ENCODE peak calls at places on chromosomes 4 and X, in eight cellular contexts. One of them, this sample, is unnamed.

GRCh38 chrX:119118780-119119395 is 8.7 kb downstream of the KIAA1210 start:
- DNase-seq in kidney glomerular epithelial cell: peak
- DNase-seq in ACHN: peak
- DNase-seq in NCI-H2081 treated with DMSO at 0.1 percent for 48 hours: no peak
- DNase-seq in T-helper 2 cell: peak
- DNase-seq in 8988T: peak
- DNase-seq in posterior vena cava: no peak
- DNase-seq in NCI-H2171: no peak
- DNase-seq in this sample: no peak

GRCh38 chr4:122865421-122865820 is 38.8 kb downstream of the FGF2 start:
- DNase-seq in T-helper 2 cell: no peak
- DNase-seq in ACHN: no peak
- DNase-seq in NCI-H2081 treated with DMSO at 0.1 percent for 48 hours: no peak
- DNase-seq in kidney glomerular epithelial cell: no peak
- DNase-seq in NCI-H2171: no peak
- DNase-seq in posterior vena cava: no peak
- DNase-seq in 8988T: no peak
- DNase-seq in this sample: no peak

GRCh38 chr4:2331519-2332200 is 69.8 kb upstream of the MXD4 start:
- DNase-seq in T-helper 2 cell: no peak
- DNase-seq in NCI-H2081 treated with DMSO at 0.1 percent for 48 hours: no peak
- DNase-seq in 8988T: no peak
- DNase-seq in NCI-H2171: no peak
- DNase-seq in posterior vena cava: no peak
- DNase-seq in ACHN: no peak
- DNase-seq in kidney glomerular epithelial cell: no peak
- DNase-seq in this sample: no peak

GRCh38 chr4:2646386-2647149 is 109.6 kb downstream of the TNIP2 start:
- DNase-seq in T-helper 2 cell: no peak
- DNase-seq in 8988T: no peak
- DNase-seq in kidney glomerular epithelial cell: no peak
- DNase-seq in NCI-H2081 treated with DMSO at 0.1 percent for 48 hours: no peak
- DNase-seq in posterior vena cava: peak
- DNase-seq in NCI-H2171: no peak
- DNase-seq in ACHN: no peak
- DNase-seq in this sample: no peak

GRCh38 chrX:18617351-18617750 is 54.6 kb downstream of the RS1 start:
- DNase-seq in NCI-H2081 treated with DMSO at 0.1 percent for 48 hours: no peak
- DNase-seq in NCI-H2171: no peak
- DNase-seq in 8988T: peak
- DNase-seq in ACHN: peak
- DNase-seq in kidney glomerular epithelial cell: peak
- DNase-seq in T-helper 2 cell: no peak
- DNase-seq in posterior vena cava: no peak
- DNase-seq in this sample: no peak

GRCh38 chrX:14030248-14030592 is 528 bp upstream of the GEMIN8 start:
- DNase-seq in ACHN: peak
- DNase-seq in kidney glomerular epithelial cell: peak
- DNase-seq in NCI-H2081 treated with DMSO at 0.1 percent for 48 hours: no peak
- DNase-seq in posterior vena cava: no peak
- DNase-seq in 8988T: no peak
- DNase-seq in NCI-H2171: no peak
- DNase-seq in T-helper 2 cell: no peak
- DNase-seq in this sample: peak

GRCh38 chrX:11757729-11758399 is at the start of gene MSL3:
- DNase-seq in posterior vena cava: peak
- DNase-seq in 8988T: peak
- DNase-seq in ACHN: peak
- DNase-seq in NCI-H2081 treated with DMSO at 0.1 percent for 48 hours: no peak
- DNase-seq in kidney glomerular epithelial cell: peak
- DNase-seq in NCI-H2171: peak
- DNase-seq in T-helper 2 cell: no peak
- DNase-seq in this sample: peak

GRCh38 chrX:2497961-2498780 is 2.6 kb downstream of the DHRSX start:
- DNase-seq in posterior vena cava: no peak
- DNase-seq in NCI-H2171: no peak
- DNase-seq in T-helper 2 cell: no peak
- DNase-seq in 8988T: no peak
- DNase-seq in kidney glomerular epithelial cell: no peak
- DNase-seq in ACHN: peak
- DNase-seq in NCI-H2081 treated with DMSO at 0.1 percent for 48 hours: no peak
- DNase-seq in this sample: no peak

GRCh38 chr4:168619266-168619631 is 122.4 kb downstream of the PALLD start:
- DNase-seq in posterior vena cava: no peak
- DNase-seq in kidney glomerular epithelial cell: peak
- DNase-seq in NCI-H2171: no peak
- DNase-seq in ACHN: no peak
- DNase-seq in T-helper 2 cell: no peak
- DNase-seq in NCI-H2081 treated with DMSO at 0.1 percent for 48 hours: no peak
- DNase-seq in 8988T: no peak
- DNase-seq in this sample: no peak

GRCh38 chr4:169315530-169316306 is 45.0 kb upstream of the SH3RF1 start:
- DNase-seq in kidney glomerular epithelial cell: peak
- DNase-seq in T-helper 2 cell: no peak
- DNase-seq in ACHN: no peak
- DNase-seq in posterior vena cava: no peak
- DNase-seq in NCI-H2081 treated with DMSO at 0.1 percent for 48 hours: no peak
- DNase-seq in 8988T: no peak
- DNase-seq in NCI-H2171: no peak
- DNase-seq in this sample: no peak

GRCh38 chrX:49846545-49846944 is 17.4 kb downstream of the PAGE4 start:
- DNase-seq in posterior vena cava: no peak
- DNase-seq in T-helper 2 cell: no peak
- DNase-seq in kidney glomerular epithelial cell: no peak
- DNase-seq in ACHN: no peak
- DNase-seq in NCI-H2081 treated with DMSO at 0.1 percent for 48 hours: no peak
- DNase-seq in NCI-H2171: no peak
- DNase-seq in 8988T: no peak
- DNase-seq in this sample: no peak

GRCh38 chr4:148044889-148045352 is 313.0 kb downstream of the ARHGAP10 start:
- DNase-seq in kidney glomerular epithelial cell: peak
- DNase-seq in NCI-H2171: no peak
- DNase-seq in T-helper 2 cell: no peak
- DNase-seq in posterior vena cava: no peak
- DNase-seq in 8988T: no peak
- DNase-seq in NCI-H2081 treated with DMSO at 0.1 percent for 48 hours: no peak
- DNase-seq in ACHN: no peak
- DNase-seq in this sample: no peak

GRCh38 chrX:14899607-14900006 is 26.4 kb downstream of the MOSPD2 start:
- DNase-seq in 8988T: no peak
- DNase-seq in ACHN: peak
- DNase-seq in posterior vena cava: no peak
- DNase-seq in T-helper 2 cell: no peak
- DNase-seq in NCI-H2171: no peak
- DNase-seq in kidney glomerular epithelial cell: peak
- DNase-seq in NCI-H2081 treated with DMSO at 0.1 percent for 48 hours: no peak
- DNase-seq in this sample: no peak

GRCh38 chrX:145821291-145821897 is 3.8 kb downstream of the SLITRK2 start:
- DNase-seq in posterior vena cava: no peak
- DNase-seq in T-helper 2 cell: no peak
- DNase-seq in 8988T: peak
- DNase-seq in kidney glomerular epithelial cell: no peak
- DNase-seq in NCI-H2171: no peak
- DNase-seq in NCI-H2081 treated with DMSO at 0.1 percent for 48 hours: no peak
- DNase-seq in ACHN: no peak
- DNase-seq in this sample: no peak